ENCODE peak calls at places on chromosomes 2 and 18, in four cellular contexts. R, W, F and S are unnamed samples.

GRCh38 chr2:101768480-101769077 is 71.1 kb downstream of the MAP4K4 start:
- DNase-seq in F (no peak), W (no peak), R (no peak), S (no peak)

GRCh38 chr2:191675807-191676667 is 1.9 kb upstream of the NABP1 start:
- DNase-seq in F (peak), R (peak), W (peak), S (no peak)

GRCh38 chr2:55861733-55862132 is 61.8 kb downstream of the EFEMP1 start:
- DNase-seq in F (no peak), R (peak), W (no peak), S (peak)

GRCh38 chr2:239263937-239264837 is 136.6 kb downstream of the HDAC4 start:
- DNase-seq in R (peak), W (peak), F (peak), S (no peak)

GRCh38 chr2:231604101-231604684 is 11.5 kb downstream of the TEX44 start:
- DNase-seq in W (peak), F (no peak), R (no peak), S (no peak)

GRCh38 chr2:54614815-54615214 is 108.6 kb upstream of the EML6 start:
- DNase-seq in F (no peak), W (no peak), R (no peak), S (no peak)

GRCh38 chr18:23143059-23143831 is 8.0 kb downstream of the CABLES1 start:
- DNase-seq in R (peak), F (no peak), W (no peak), S (peak)

GRCh38 chr2:216666461-216667233 is 28.7 kb downstream of the IGFBP5 start:
- DNase-seq in R (peak), W (peak), F (peak), S (peak)

GRCh38 chr2:120875431-120875830 is 139.8 kb downstream of the GLI2 start:
- DNase-seq in W (peak), F (no peak), R (no peak), S (no peak)

GRCh38 chr2:196259507-196260481 is 88.4 kb upstream of the STK17B start:
- DNase-seq in F (peak), W (no peak), R (no peak), S (peak)

GRCh38 chr2:16096962-16097361 is 156.6 kb downstream of the MYCN start:
- DNase-seq in R (no peak), F (no peak), W (no peak), S (no peak)

GRCh38 chr2:69685321-69686048 is 41.9 kb upstream of the AAK1 start:
- DNase-seq in W (no peak), R (no peak), F (peak), S (no peak)

GRCh38 chr2:46025081-46025480 is 272.1 kb upstream of the EPAS1 start:
- DNase-seq in F (no peak), R (no peak), W (no peak), S (no peak)

GRCh38 chr2:224982910-224983688 is 59.2 kb downstream of the DOCK10 start:
- DNase-seq in R (peak), F (peak), W (peak), S (peak)

GRCh38 chr2:107633580-107634147 is 193.0 kb upstream of the RGPD4 start:
- DNase-seq in W (no peak), R (peak), F (no peak), S (peak)

GRCh38 chr2:232386740-232387450 is 8.3 kb downstream of the ALPP start:
- DNase-seq in W (no peak), R (no peak), F (no peak), S (no peak)

GRCh38 chr2:148947299-148947698 is 72.3 kb downstream of the KIF5C start:
- DNase-seq in R (no peak), F (no peak), W (no peak), S (no peak)

GRCh38 chr2:200828572-200829257 is 17.0 kb downstream of the BZW1 start:
- DNase-seq in F (no peak), R (no peak), W (no peak), S (no peak)

GRCh38 chr2:180983468-180984388 is 3.3 kb downstream of the UBE2E3 start:
- DNase-seq in W (no peak), R (peak), F (no peak), S (peak)

GRCh38 chr2:71615769-71616730 is 162.7 kb downstream of the DYSF start:
- DNase-seq in W (no peak), R (no peak), F (no peak), S (no peak)

GRCh38 chr18:13470555-13471494 is 252.3 kb downstream of the LDLRAD4 start:
- DNase-seq in F (no peak), R (no peak), W (no peak), S (no peak)

GRCh38 chr18:79599503-79599931 is 80.1 kb upstream of the CTDP1 start:
- DNase-seq in W (peak), F (no peak), R (peak), S (peak)

GRCh38 chr18:77133920-77134496 is 1.4 kb upstream of the MBP start:
- DNase-seq in R (peak), W (peak), F (peak), S (no peak)

GRCh38 chr2:185967335-185967734 is 228.7 kb downstream of the FSIP2 start:
- DNase-seq in F (no peak), R (no peak), W (no peak), S (no peak)

GRCh38 chr2:18473241-18473841 is 87.1 kb downstream of the RDH14 start:
- DNase-seq in W (peak), F (no peak), R (peak), S (peak)

GRCh38 chr2:109558076-109558882 is 55.5 kb downstream of the SEPTIN10 start:
- DNase-seq in F (no peak), R (peak), W (no peak), S (peak)

GRCh38 chr2:96153291-96153713 is 8.1 kb upstream of the DUSP2 start:
- DNase-seq in R (no peak), W (no peak), F (no peak), S (no peak)

GRCh38 chr2:241818229-241818942 is 9.4 kb downstream of the NEU4 start:
- DNase-seq in F (no peak), W (no peak), R (no peak), S (no peak)

GRCh38 chr2:104521247-104521646 is 332.7 kb upstream of the POU3F3 start:
- DNase-seq in R (no peak), W (no peak), F (no peak), S (no peak)

GRCh38 chr18:76384861-76385680 is 110.0 kb downstream of the ZNF516 start:
- DNase-seq in W (no peak), R (no peak), F (no peak), S (no peak)

GRCh38 chr2:45167885-45168284 is 158.6 kb upstream of the SIX2 start:
- DNase-seq in R (no peak), F (no peak), W (no peak), S (no peak)

GRCh38 chr2:31382452-31383120 is 32.0 kb downstream of the XDH start:
- DNase-seq in W (no peak), F (no peak), R (no peak), S (no peak)

GRCh38 chr2:234292205-234292954 is 204.5 kb downstream of the ARL4C start:
- DNase-seq in R (no peak), W (no peak), F (peak), S (no peak)

GRCh38 chr2:31354837-31355236 is 59.7 kb downstream of the XDH start:
- DNase-seq in F (no peak), W (no peak), R (no peak), S (peak)

GRCh38 chr2:215272918-215273317 is 38.9 kb upstream of the ATIC start:
- DNase-seq in W (no peak), F (no peak), R (no peak), S (no peak)

GRCh38 chr18:12369211-12369610 is 7.8 kb downstream of the AFG3L2 start:
- DNase-seq in F (no peak), W (no peak), R (no peak), S (no peak)

GRCh38 chr2:24540011-24540477 is 49.0 kb downstream of the NCOA1 start:
- DNase-seq in R (no peak), F (no peak), W (no peak), S (peak)